ENCODE peak calls at places on chromosome 19, in eight cellular contexts. Z is heart left ventricle, E is body of pancreas, N is adrenal gland, D is A549, K is breast epithelium, H is transverse colon, Q is ovary. T is an unnamed sample.

GRCh38 chr19:1131718-1132552 is 28.1 kb downstream of the GPX4 start:
- DNase-seq in Z (peak; percentile 94), E (peak; percentile 65), N (peak; percentile 89), D (peak; percentile 64), K (peak; percentile 82), H (peak; percentile 93), Q (peak; percentile 83), T (peak; percentile 65)

GRCh38 chr19:16338470-16339360 is 14.1 kb downstream of the KLF2 start:
- DNase-seq in Z (no peak), E (no peak), N (peak; percentile 47), D (peak; percentile 72), K (peak; percentile 49), H (peak; percentile 40), Q (peak; percentile 57), T (peak; percentile 37)

GRCh38 chr19:38375748-38376147 is 1.4 kb downstream of the PSMD8 start:
- DNase-seq in Z (no peak), E (no peak), N (no peak), D (no peak), K (no peak), H (no peak), Q (no peak), T (no peak)

GRCh38 chr19:44542671-44543070 is 13.2 kb upstream of the CEACAM20 start:
- DNase-seq in Z (no peak), E (no peak), N (no peak), D (no peak), K (no peak), H (no peak), Q (no peak), T (no peak)

GRCh38 chr19:44750713-44751112 is 2.2 kb downstream of the BCL3 start:
- DNase-seq in Z (no peak), E (no peak), N (no peak), D (peak; percentile 20), K (no peak), H (no peak), Q (no peak), T (no peak)

GRCh38 chr19:49414256-49414655 is 9.0 kb downstream of the PTH2 start:
- DNase-seq in Z (no peak), E (no peak), N (no peak), D (no peak), K (no peak), H (no peak), Q (no peak), T (no peak)

GRCh38 chr19:13985771-13986347 is 20.3 kb downstream of the RFX1 start:
- DNase-seq in Z (no peak), E (no peak), N (no peak), D (no peak), K (no peak), H (no peak), Q (no peak), T (no peak)

GRCh38 chr19:22733691-22734090 is 50.3 kb downstream of the ZNF99 start:
- DNase-seq in Z (no peak), E (no peak), N (no peak), D (no peak), K (no peak), H (no peak), Q (no peak), T (no peak)

GRCh38 chr19:44050740-44051653 is 839 bp upstream of the ZNF223 start:
- DNase-seq in Z (no peak), E (peak; percentile 28), N (no peak), D (peak; percentile 27), K (no peak), H (peak; percentile 50), Q (no peak), T (peak; percentile 33)

GRCh38 chr19:33821871-33822270 is 25.2 kb downstream of the KCTD15 start:
- DNase-seq in Z (peak; percentile 1), E (no peak), N (no peak), D (no peak), K (no peak), H (no peak), Q (no peak), T (no peak)

GRCh38 chr19:3338541-3339181 is 27.7 kb upstream of the NFIC start:
- DNase-seq in Z (peak; percentile 66), E (peak; percentile 91), N (peak; percentile 37), D (no peak), K (peak; percentile 77), H (peak; percentile 89), Q (peak; percentile 57), T (peak; percentile 76)

GRCh38 chr19:53254451-53255341 is at the start of gene ZNF677:
- DNase-seq in Z (peak; percentile 97), E (peak; percentile 83), N (peak; percentile 95), D (no peak), K (peak; percentile 85), H (peak; percentile 72), Q (peak; percentile 93), T (peak; percentile 91)

GRCh38 chr19:38653028-38653571 is 5.7 kb downstream of the ACTN4 start:
- DNase-seq in Z (no peak), E (peak; percentile 76), N (no peak), D (peak; percentile 82), K (no peak), H (peak; percentile 78), Q (peak; percentile 66), T (no peak)

GRCh38 chr19:54434862-54435174 is 14.2 kb upstream of the LENG8 start:
- DNase-seq in Z (no peak), E (no peak), N (no peak), D (no peak), K (no peak), H (no peak), Q (no peak), T (no peak)

GRCh38 chr19:29674374-29675119 is 9.3 kb downstream of the PLEKHF1 start:
- DNase-seq in Z (no peak), E (no peak), N (no peak), D (no peak), K (no peak), H (no peak), Q (no peak), T (no peak)

GRCh38 chr19:29673451-29674371 is 8.4 kb downstream of the PLEKHF1 start:
- DNase-seq in Z (no peak), E (no peak), N (no peak), D (no peak), K (no peak), H (no peak), Q (no peak), T (no peak)

GRCh38 chr19:29676586-29676985 is 11.3 kb downstream of the PLEKHF1 start:
- DNase-seq in Z (no peak), E (no peak), N (no peak), D (no peak), K (no peak), H (no peak), Q (no peak), T (peak; percentile 81)

GRCh38 chr19:29675650-29676186 is 10.5 kb downstream of the PLEKHF1 start:
- DNase-seq in Z (no peak), E (no peak), N (no peak), D (no peak), K (no peak), H (no peak), Q (no peak), T (no peak)

DNA sequence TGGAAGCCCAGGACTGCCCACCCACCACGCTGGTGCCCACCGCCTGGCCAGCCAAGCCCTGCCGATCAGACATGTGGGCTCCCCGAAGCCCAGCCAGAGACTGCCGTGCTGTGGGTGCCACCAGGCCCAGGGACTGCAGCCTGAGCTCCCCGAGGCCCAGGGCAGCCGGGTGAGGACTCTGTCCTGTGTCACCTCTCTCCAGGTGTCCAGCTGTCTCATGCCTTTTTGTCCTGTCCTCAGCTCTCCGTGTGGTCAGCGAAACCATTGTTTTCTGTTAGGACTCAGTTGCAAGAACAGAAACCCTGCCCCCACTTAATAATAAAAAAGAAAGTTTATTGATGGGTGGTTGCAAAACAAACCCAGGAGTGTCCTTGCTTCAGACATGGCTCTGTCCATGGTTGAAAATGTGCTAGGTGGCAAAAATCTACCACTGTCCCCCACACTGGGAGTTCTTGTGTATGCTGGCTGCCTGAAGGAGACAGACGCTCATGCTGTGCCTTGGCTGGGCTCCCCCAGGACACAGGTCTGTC is 9.9 kb downstream of the PLEKHF1 start:
- DNase-seq in Z (no peak), E (no peak), N (no peak), D (no peak), K (no peak), H (no peak), Q (no peak), T (no peak)
- H3K4me1 ChIP-seq in Z (peaks cover 33% of the 10 kb centered on the region), E (peaks cover 41% of the 10 kb centered on the region), N (peaks cover 7% of the 10 kb centered on the region), D (no peaks in the 10 kb centered on the region), K (peaks cover 24% of the 10 kb centered on the region), H (peaks cover 5% of the 10 kb centered on the region), Q (peaks cover 9% of the 10 kb centered on the region), T (peaks cover 9% of the 10 kb centered on the region)

GRCh38 chr19:35458821-35459391 is 10.8 kb downstream of the FFAR2 start:
- DNase-seq in Z (no peak), E (peak; percentile 83), N (no peak), D (peak; percentile 52), K (no peak), H (no peak), Q (no peak), T (no peak)
- H3K4me3 ChIP-seq in Z (no peak overlapping the region), E (no peak overlapping the region), N (no peak overlapping the region), D (no peak overlapping the region), K (no peak overlapping the region), H (no peak overlapping the region), Q (no peak overlapping the region), T (no peak overlapping the region)

GRCh38 chr19:45770192-45771101 is 1.4 kb upstream of the SIX5 start:
- DNase-seq in Z (peak; percentile 96), E (peak; percentile 99), N (peak; percentile 98), D (peak; percentile 100), K (peak; percentile 99), H (peak; percentile 97), Q (peak; percentile 97), T (peak; percentile 99)
- TF ChIP-seq POLR2A in Z (peak; percentile 61), E (peak; percentile 74), N (peak; percentile 51), D (peak; percentile 32), K (no peak), H (peak; percentile 59), Q (peak; percentile 20), T (peak; percentile 80)

GRCh38 chr19:15303105-15303780 is 29.1 kb downstream of the BRD4 start:
- DNase-seq in Z (no peak), E (no peak), N (no peak), D (no peak), K (no peak), H (no peak), Q (no peak), T (no peak)

GRCh38 chr19:15305582-15306334 is 26.6 kb downstream of the BRD4 start:
- DNase-seq in Z (no peak), E (no peak), N (no peak), D (no peak), K (no peak), H (no peak), Q (no peak), T (no peak)

GRCh38 chr19:15304140-15304705 is 28.1 kb downstream of the BRD4 start:
- DNase-seq in Z (no peak), E (no peak), N (no peak), D (peak; percentile 56), K (no peak), H (no peak), Q (no peak), T (no peak)

GRCh38 chr19:15307169-15307568 is 25.2 kb downstream of the BRD4 start:
- DNase-seq in Z (no peak), E (no peak), N (no peak), D (no peak), K (no peak), H (no peak), Q (no peak), T (no peak)
- H3K4me1 ChIP-seq in Z (peaks cover 35% of the 10 kb centered on the region), E (peaks cover 74% of the 10 kb centered on the region), N (peaks cover 67% of the 10 kb centered on the region), D (peaks cover 36% of the 10 kb centered on the region), K (peaks cover 9% of the 10 kb centered on the region), H (peaks cover 18% of the 10 kb centered on the region), Q (peaks cover 22% of the 10 kb centered on the region), T (peaks cover 81% of the 10 kb centered on the region)

GRCh38 chr19:8342684-8343482 is at the start of gene KANK3:
- DNase-seq in Z (peak; percentile 99), E (peak; percentile 96), N (peak; percentile 98), D (peak; percentile 97), K (peak; percentile 91), H (peak; percentile 95), Q (peak; percentile 78), T (peak; percentile 98)
- H3K4me3 ChIP-seq in Z (peak within 1 kb of the TSS; percentile 67), E (no peak within 1 kb of the TSS), N (no peak within 1 kb of the TSS), D (peak within 1 kb of the TSS; percentile 44), K (peak within 1 kb of the TSS; percentile 79), H (peak within 1 kb of the TSS; percentile 42), Q (peak within 1 kb of the TSS; percentile 16), T (peak within 1 kb of the TSS; percentile 37)

GRCh38 chr19:40433391-40434216 is 7.8 kb upstream of the SERTAD1 start:
- DNase-seq in Z (peak; percentile 95), E (peak; percentile 91), N (peak; percentile 93), D (peak; percentile 98), K (peak; percentile 88), H (peak; percentile 92), Q (peak; percentile 91), T (peak; percentile 92)
- TF ChIP-seq POLR2A in Z (peak; percentile 52), E (peak; percentile 78), N (peak; percentile 21), D (peak; percentile 90), K (peak; percentile 53), H (peak; percentile 77), Q (peak; percentile 52), T (no peak)

T was measured in thyroid gland.